ENCODE peak calls at places on chromosomes 12 and 14, in eight cellular contexts. S is spleen, V is RWPE2, G is astrocyte, H is heart left ventricle, K is astrocyte of the spinal cord, Q is tibial artery, L is prostate gland. R is an unnamed sample.
A peak's percentile ranks its signal among the peaks of the same experiment; 100 is the strongest.

GRCh38 chr12:17108877-17109520 is 503.0 kb upstream of the LMO3 start:
- DNase-seq in V (no peak), G (peak; percentile 33), Q (no peak), L (no peak), H (no peak), K (peak; percentile 58), S (no peak), R (no peak)

GRCh38 chr14:25049559-25050493 is at the start of gene STXBP6:
- DNase-seq in L (peak; percentile 77), V (no peak), S (no peak), K (peak; percentile 45), G (peak; percentile 54), H (peak; percentile 89), Q (peak; percentile 73), R (peak; percentile 70)

GRCh38 chr14:103961928-103962578 is 19.7 kb upstream of the RD3L start:
- DNase-seq in L (no peak), K (no peak), H (no peak), G (no peak), Q (no peak), S (no peak), V (no peak), R (no peak)

GRCh38 chr12:1918875-1919236 is 404 bp upstream of the CACNA2D4 start:
- DNase-seq in H (peak; percentile 25), L (no peak), G (no peak), S (peak; percentile 73), K (no peak), V (no peak), Q (peak; percentile 41), R (no peak)

GRCh38 chr14:26598081-26598671 is 343 bp upstream of the NOVA1 start:
- DNase-seq in V (peak; percentile 52), L (peak; percentile 64), S (peak; percentile 69), G (peak; percentile 81), K (peak; percentile 90), Q (peak; percentile 87), H (peak; percentile 77), R (peak; percentile 79)

GRCh38 chr14:30974628-30975027 is 50.8 kb upstream of the AP4S1 start:
- DNase-seq in V (no peak), G (peak; percentile 26), Q (no peak), H (no peak), K (peak; percentile 18), L (no peak), S (no peak), R (peak; percentile 76)

GRCh38 chr14:101225116-101225728 is 321.7 kb upstream of the RTL1 start:
- DNase-seq in H (no peak), G (no peak), Q (no peak), L (no peak), V (no peak), S (no peak), K (no peak), R (peak; percentile 62)

GRCh38 chr12:27333311-27334009 is 824 bp downstream of the BMAL2 start:
- DNase-seq in L (peak; percentile 8), S (peak; percentile 89), G (no peak), Q (peak; percentile 69), K (no peak), H (peak; percentile 40), V (no peak), R (no peak)

GRCh38 chr12:96780330-96780729 is 126.7 kb upstream of the NEDD1 start:
- DNase-seq in V (no peak), K (no peak), L (no peak), G (no peak), H (no peak), Q (no peak), S (no peak), R (no peak)
- TF ChIP-seq CTCF in V (no peak), K (no peak), L (no peak), G (no peak), H (no peak), Q (no peak), S (no peak), R (no peak)

GRCh38 chr12:109925185-109925835 is 25.2 kb downstream of the TCHP start:
- DNase-seq in G (no peak), L (no peak), S (no peak), Q (no peak), V (no peak), K (no peak), H (no peak), R (no peak)
- H3K4me3 ChIP-seq in G (no peak overlapping the region), L (no peak overlapping the region), S (no peak overlapping the region), Q (no peak overlapping the region), V (no peak overlapping the region), K (no peak overlapping the region), H (no peak overlapping the region), R (no peak overlapping the region)

DNA sequence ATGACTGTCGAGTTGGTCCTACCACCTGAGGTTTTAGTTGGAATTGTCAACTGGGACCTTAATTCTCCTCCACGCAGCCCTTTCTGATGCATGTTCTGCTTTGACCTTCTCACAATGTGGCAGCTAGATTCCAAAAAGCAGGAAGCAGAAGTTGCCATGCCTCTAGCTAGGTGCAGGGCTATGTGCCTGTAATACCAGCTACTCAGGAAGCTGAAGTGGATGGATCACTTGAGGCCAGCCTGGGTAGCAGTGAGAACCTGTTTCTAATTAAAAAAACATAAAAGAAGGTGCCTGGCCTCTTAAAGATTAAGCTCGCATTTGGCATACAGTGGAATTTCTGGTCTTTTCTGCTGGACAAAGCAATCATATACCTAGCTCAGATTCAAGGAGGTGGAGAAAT is 77.1 kb downstream of the FGD4 start:
- DNase-seq in Q (no peak), K (no peak), S (no peak), G (no peak), H (no peak), V (no peak), L (no peak), R (no peak)
- TF ChIP-seq CTCF in Q (no peak), K (no peak), S (no peak), G (no peak), H (no peak), V (no peak), L (no peak), R (no peak)

DNA sequence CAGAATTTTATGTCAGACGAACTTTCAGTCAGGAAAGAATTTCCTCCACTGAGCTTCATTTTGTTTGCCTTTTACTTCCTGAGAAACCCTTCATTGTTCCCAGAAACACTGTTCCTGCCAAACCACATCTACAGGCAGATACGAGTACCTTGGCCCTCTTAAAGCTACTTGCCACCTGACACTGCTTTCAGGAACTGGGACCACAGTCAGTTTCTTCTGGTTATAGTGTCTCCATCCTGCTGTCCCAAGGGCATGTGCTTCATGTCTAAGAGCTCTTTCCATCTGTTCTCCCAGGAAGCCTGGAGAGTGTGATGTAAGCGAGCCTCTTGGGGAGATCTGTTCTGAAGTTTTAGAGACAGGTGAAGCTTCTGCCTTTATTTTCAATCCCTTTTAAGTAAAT is 161.7 kb upstream of the PLEKHA5 start:
- DNase-seq in H (no peak), K (peak; percentile 12), Q (no peak), G (peak; percentile 37), V (no peak), S (no peak), L (peak; percentile 43), R (no peak)
- H3K4me3 ChIP-seq in H (no peak overlapping the region), K (no peak overlapping the region), Q (no peak overlapping the region), G (no peak overlapping the region), V (no peak overlapping the region), S (no peak overlapping the region), L (no peak overlapping the region), R (no peak overlapping the region)

DNA sequence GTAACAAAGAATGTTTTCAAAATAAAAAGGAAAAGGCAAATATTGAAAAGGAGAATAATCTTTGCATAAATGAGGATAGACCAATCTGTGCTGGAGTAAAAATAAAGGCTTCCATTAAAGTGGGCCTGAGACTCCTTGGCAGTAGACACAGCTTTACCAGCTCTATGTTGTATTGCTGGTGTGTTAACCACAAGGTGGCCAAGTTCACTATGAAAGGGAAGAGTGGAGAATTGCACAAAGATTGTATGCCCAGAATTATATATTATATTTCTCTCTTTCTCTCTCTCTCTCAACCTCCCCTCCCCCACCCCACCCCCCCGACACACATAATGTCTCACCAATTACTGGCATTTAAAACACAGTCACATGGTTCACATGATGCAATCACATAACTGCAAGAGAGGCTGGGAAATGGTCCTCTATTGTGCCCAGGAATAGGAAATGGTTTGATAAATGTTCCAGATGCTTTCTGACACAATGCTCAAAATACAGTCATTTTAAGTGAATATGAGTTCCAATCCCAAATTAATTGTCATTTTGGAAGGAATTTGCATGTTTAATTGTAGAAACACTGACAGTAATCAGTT is 222.6 kb upstream of the SYT1 start:
- DNase-seq in S (no peak), Q (no peak), K (no peak), H (no peak), G (no peak), V (no peak), L (no peak), R (no peak)
- TF ChIP-seq CTCF in S (no peak), Q (no peak), K (peak; percentile 21), H (no peak), G (no peak), V (peak; percentile 30), L (no peak), R (peak; percentile 18)